ENCODE peak calls at places on chromosomes 12 and 14, in five cellular contexts. U, A, E, G and T are unnamed samples.

GRCh38 chr14:67371247-67372148 is 11.4 kb downstream of the EIF2S1 start:
- DNase-seq in G (no peak), A (peak), E (no peak), U (no peak), T (no peak)

GRCh38 chr14:32513571-32514009 is 184.5 kb downstream of the AKAP6 start:
- DNase-seq in G (no peak), U (peak), A (peak), E (no peak), T (no peak)

GRCh38 chr12:28780096-28780495 is 369.0 kb upstream of the FAR2 start:
- DNase-seq in U (peak), G (no peak), A (peak), E (no peak), T (no peak)

GRCh38 chr12:89060133-89060532 is 292.2 kb downstream of the DUSP6 start:
- DNase-seq in G (no peak), A (peak), U (no peak), E (no peak), T (no peak)

GRCh38 chr12:662541-663292 is 528 bp downstream of the NINJ2 start:
- DNase-seq in A (no peak), G (no peak), U (no peak), E (no peak), T (no peak)

GRCh38 chr14:99191663-99192621 is 80.1 kb downstream of the BCL11B start:
- DNase-seq in G (peak), E (no peak), U (peak), A (peak), T (no peak)

GRCh38 chr12:95492462-95492861 is 18.5 kb downstream of the METAP2 start:
- DNase-seq in G (no peak), A (no peak), E (no peak), U (no peak), T (no peak)

GRCh38 chr12:45877069-45877468 is 113.3 kb downstream of the SCAF11 start:
- DNase-seq in A (no peak), G (no peak), E (no peak), U (no peak), T (no peak)

GRCh38 chr14:58746261-58746660 is 108.5 kb downstream of the DACT1 start:
- DNase-seq in U (peak), A (peak), G (no peak), E (no peak), T (no peak)

GRCh38 chr12:41462312-41462711 is 274.2 kb downstream of the PDZRN4 start:
- DNase-seq in A (no peak), G (no peak), E (no peak), U (no peak), T (no peak)

GRCh38 chr14:32224731-32225377 is 21.8 kb upstream of the RNU6-8 start:
- DNase-seq in G (no peak), E (peak), U (peak), A (peak), T (no peak)

GRCh38 chr12:108211161-108211560 is 82.1 kb downstream of the WSCD2 start:
- DNase-seq in A (no peak), G (no peak), U (no peak), E (no peak), T (no peak)

GRCh38 chr12:129927316-129927900 is 23.6 kb upstream of the TMEM132D start:
- DNase-seq in G (no peak), A (no peak), E (no peak), U (no peak), T (no peak)

GRCh38 chr12:38904932-38905479 is 385 bp downstream of the CPNE8 start:
- DNase-seq in A (peak), E (peak), U (peak), G (no peak), T (peak)

GRCh38 chr14:51443195-51444018 is 203.4 kb downstream of the TMX1 start:
- DNase-seq in A (peak), U (no peak), E (no peak), G (no peak), T (no peak)

GRCh38 chr12:117686911-117687377 is 281.8 kb downstream of the KSR2 start:
- DNase-seq in G (peak), E (no peak), A (peak), U (no peak), T (no peak)

GRCh38 chr14:94673071-94673470 is 60.9 kb downstream of the SERPINA3 start:
- DNase-seq in E (no peak), G (no peak), U (no peak), A (no peak), T (no peak)

GRCh38 chr12:123271182-123271491 is 519 bp downstream of the CDK2AP1 start:
- DNase-seq in A (peak), E (peak), U (peak), G (peak), T (peak)

GRCh38 chr14:21894003-21894897 is 220.6 kb upstream of the OR4E1 start:
- DNase-seq in A (no peak), U (no peak), G (no peak), E (no peak), T (peak)

GRCh38 chr14:104898870-104899510 is 25.7 kb upstream of the PLD4 start:
- DNase-seq in G (no peak), A (peak), U (no peak), E (no peak), T (no peak)

GRCh38 chr14:52917732-52918131 is 33.1 kb downstream of the FERMT2 start:
- DNase-seq in A (no peak), E (no peak), G (no peak), U (no peak), T (peak)

GRCh38 chr12:122166422-122167327 is 7.3 kb downstream of the IL31 start:
- DNase-seq in G (no peak), U (no peak), E (no peak), A (no peak), T (no peak)